ENCODE peak calls at places on chromosomes 5 and 9, in eight cellular contexts. D, V, E, U, H, X, N and T are unnamed samples.

GRCh38 chr9:85258823-85259370 is 482.9 kb downstream of the AGTPBP1 start:
- DNase-seq in D (peak; percentile 83), V (peak; percentile 25), E (no peak), U (peak; percentile 39), H (peak; percentile 60), X (no peak), N (peak; percentile 61), T (peak; percentile 86)

GRCh38 chr9:93821307-93821703 is 133.8 kb downstream of the BARX1 start:
- DNase-seq in D (no peak), V (no peak), E (no peak), U (no peak), H (no peak), X (no peak), N (no peak), T (no peak)

GRCh38 chr9:1647776-1648175 is 367.4 kb upstream of the SMARCA2 start:
- DNase-seq in D (no peak), V (no peak), E (no peak), U (no peak), H (no peak), X (no peak), N (no peak), T (no peak)

GRCh38 chr5:61333351-61334223 is 1.5 kb downstream of the ZSWIM6 start:
- DNase-seq in D (peak; percentile 63), V (peak; percentile 66), E (peak; percentile 73), U (no peak), H (no peak), X (peak; percentile 38), N (peak; percentile 53), T (peak; percentile 68)

GRCh38 chr5:151905639-151906038 is 19.0 kb downstream of the GLRA1 start:
- DNase-seq in D (no peak), V (no peak), E (no peak), U (no peak), H (no peak), X (no peak), N (peak; percentile 68), T (no peak)

GRCh38 chr9:93572636-93573035 is 3.7 kb upstream of the PHF2 start:
- DNase-seq in D (no peak), V (no peak), E (no peak), U (no peak), H (no peak), X (no peak), N (no peak), T (no peak)

GRCh38 chr5:142422426-142422825 is 97.6 kb upstream of the SPRY4 start:
- DNase-seq in D (no peak), V (no peak), E (no peak), U (no peak), H (no peak), X (no peak), N (no peak), T (no peak)

GRCh38 chr9:34072410-34072809 is 23.7 kb upstream of the UBAP2 start:
- DNase-seq in D (peak; percentile 33), V (peak; percentile 54), E (no peak), U (no peak), H (no peak), X (no peak), N (no peak), T (peak; percentile 3)

GRCh38 chr9:35448511-35448910 is 41.4 kb upstream of the RUSC2 start:
- DNase-seq in D (no peak), V (no peak), E (no peak), U (peak; percentile 24), H (no peak), X (no peak), N (no peak), T (no peak)

GRCh38 chr5:68180286-68181038 is 35.1 kb upstream of the PIK3R1 start:
- DNase-seq in D (peak; percentile 36), V (no peak), E (no peak), U (no peak), H (no peak), X (no peak), N (no peak), T (no peak)

GRCh38 chr5:117299940-117300339 is 725.3 kb upstream of the SEMA6A start:
- DNase-seq in D (no peak), V (no peak), E (no peak), U (no peak), H (no peak), X (no peak), N (no peak), T (no peak)

GRCh38 chr5:52684056-52684455 is 103.7 kb upstream of the ITGA1 start:
- DNase-seq in D (no peak), V (no peak), E (no peak), U (no peak), H (no peak), X (no peak), N (no peak), T (no peak)

GRCh38 chr9:89759563-89759962 is 154.8 kb downstream of the GADD45G start:
- DNase-seq in D (no peak), V (no peak), E (no peak), U (no peak), H (no peak), X (no peak), N (no peak), T (no peak)

GRCh38 chr5:95727764-95728191 is 3.4 kb upstream of the RHOBTB3 start:
- DNase-seq in D (peak; percentile 44), V (no peak), E (no peak), U (peak; percentile 18), H (no peak), X (no peak), N (no peak), T (no peak)

GRCh38 chr5:58460727-58461286 is 921 bp upstream of the PLK2 start:
- DNase-seq in D (peak; percentile 94), V (peak; percentile 93), E (peak; percentile 94), U (peak; percentile 64), H (peak; percentile 72), X (peak; percentile 90), N (peak; percentile 86), T (peak; percentile 94)

GRCh38 chr5:149317281-149318048 is 27.8 kb upstream of the GRPEL2 start:
- DNase-seq in D (peak; percentile 56), V (no peak), E (no peak), U (peak; percentile 52), H (peak; percentile 69), X (no peak), N (peak; percentile 65), T (peak; percentile 49)

GRCh38 chr5:139468421-139468931 is 2.3 kb upstream of the SMIM33 start:
- DNase-seq in D (no peak), V (peak; percentile 47), E (no peak), U (no peak), H (no peak), X (no peak), N (no peak), T (peak; percentile 47)

GRCh38 chr9:17219261-17219660 is 84.4 kb downstream of the CNTLN start:
- DNase-seq in D (no peak), V (no peak), E (no peak), U (no peak), H (peak; percentile 2), X (no peak), N (no peak), T (no peak)

DNA sequence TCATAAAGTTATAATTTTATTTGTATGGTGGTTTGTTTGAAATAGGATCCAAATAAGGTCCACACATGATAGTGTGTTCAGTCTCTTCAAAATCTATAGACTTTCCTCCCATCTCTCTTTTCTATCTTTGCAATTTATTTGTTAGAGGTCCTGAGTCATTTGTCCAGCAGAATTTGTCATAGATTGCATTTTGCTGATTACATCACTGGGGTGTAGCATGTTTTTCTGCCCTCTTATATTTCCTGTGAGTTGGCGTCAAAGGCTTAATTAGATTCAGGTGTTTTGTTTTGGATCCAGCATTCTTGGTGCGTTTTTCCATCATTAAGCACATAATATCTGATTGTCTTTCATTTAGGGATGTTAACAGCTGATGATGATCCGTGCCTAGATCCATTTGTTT is 15.0 kb downstream of the CYFIP2 start:
- DNase-seq in D (no peak), V (no peak), E (no peak), U (no peak), H (no peak), X (no peak), N (no peak), T (no peak)
- H3K4me1 ChIP-seq in D (no peaks in the 10 kb centered on the region), V (no peaks in the 10 kb centered on the region), E (no peaks in the 10 kb centered on the region), U (peaks cover 7% of the 10 kb centered on the region), H (no peaks in the 10 kb centered on the region), X (peaks cover 13% of the 10 kb centered on the region), N (no peaks in the 10 kb centered on the region), T (no peaks in the 10 kb centered on the region)

DNA sequence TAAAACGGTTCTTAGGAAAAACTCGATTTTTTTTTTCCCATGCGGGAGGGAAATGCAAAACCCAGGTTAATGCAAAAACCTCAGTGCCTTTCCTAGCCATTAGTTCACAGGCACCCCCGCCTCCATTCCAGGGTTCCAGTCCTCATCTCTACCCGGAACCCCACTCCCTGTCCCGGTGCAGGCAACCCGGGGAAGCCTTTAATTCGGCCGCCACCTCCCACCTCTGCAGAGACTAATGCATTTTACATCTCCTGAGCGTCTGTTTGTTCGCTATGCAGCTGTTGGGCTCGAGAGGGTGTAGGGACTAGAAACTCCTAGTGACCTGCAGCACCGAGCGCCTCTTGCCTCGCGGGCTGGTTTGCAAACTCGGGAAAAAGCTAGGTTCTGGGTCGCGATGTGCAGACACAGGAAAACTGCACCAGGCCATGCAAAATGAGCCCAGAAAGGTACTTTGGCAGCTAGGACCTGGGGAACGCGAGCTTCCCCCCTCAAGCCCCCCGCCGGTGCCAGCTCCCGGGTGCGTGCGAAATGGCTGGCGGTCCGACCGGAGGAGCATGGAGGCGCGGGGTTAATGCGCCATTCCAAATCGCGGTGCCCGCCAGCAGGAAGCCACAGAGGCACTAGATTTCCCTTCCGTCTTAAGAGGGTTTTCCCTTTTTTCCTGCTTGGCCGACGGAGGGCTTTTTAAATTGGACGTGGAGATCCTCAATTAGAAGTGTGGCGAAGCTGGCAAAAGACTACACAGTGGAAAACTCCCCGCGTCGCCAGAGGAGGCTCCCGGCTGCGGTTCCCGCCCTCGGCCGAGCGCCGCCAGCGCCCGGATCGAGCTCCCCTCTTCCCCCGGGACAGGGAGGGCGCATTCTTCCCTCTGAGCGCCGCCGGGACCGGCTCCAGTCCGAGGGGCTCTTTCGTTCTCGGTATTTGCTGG is 3.4 kb downstream of the GDNF start:
- DNase-seq in D (no peak), V (no peak), E (no peak), U (no peak), H (peak; percentile 28), X (no peak), N (no peak), T (peak; percentile 70)
- H3K27ac ChIP-seq in D (no peak overlapping the region), V (no peak overlapping the region), E (peak overlapping the region; percentile 85), U (no peak overlapping the region), H (peak overlapping the region; percentile 20), X (peak overlapping the region; percentile 87), N (peak overlapping the region; percentile 84), T (no peak overlapping the region)

DNA sequence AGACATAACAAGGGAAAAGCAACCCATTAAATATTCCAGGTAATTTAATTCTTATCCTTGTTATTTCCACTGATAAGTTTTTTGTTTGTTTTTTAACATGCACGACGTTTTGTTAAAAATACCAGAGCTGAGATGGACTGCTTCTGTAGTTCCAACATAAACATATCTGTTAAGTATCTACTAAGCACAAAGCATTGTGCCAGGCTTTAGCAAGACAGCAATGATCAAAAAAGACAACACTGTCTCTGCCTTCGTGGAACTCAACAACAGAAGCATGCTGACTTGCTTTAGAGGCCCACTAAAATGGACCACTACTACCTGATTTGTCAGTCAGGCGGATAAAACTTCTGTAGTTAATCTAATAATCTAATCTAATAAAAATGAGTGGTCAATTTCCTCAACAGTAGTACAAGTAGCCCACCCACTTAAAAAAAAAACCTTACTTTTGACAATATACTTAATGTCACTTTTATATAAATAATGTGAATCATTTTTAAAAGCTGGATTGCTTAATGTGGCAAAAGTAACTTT is 3.1 kb downstream of the RAB14 start:
- DNase-seq in D (no peak), V (no peak), E (no peak), U (no peak), H (no peak), X (no peak), N (no peak), T (no peak)
- H3K4me1 ChIP-seq in D (peaks cover 55% of the 10 kb centered on the region), V (peaks cover 68% of the 10 kb centered on the region), E (no peaks in the 10 kb centered on the region), U (peaks cover 80% of the 10 kb centered on the region), H (peaks cover 67% of the 10 kb centered on the region), X (peaks cover 35% of the 10 kb centered on the region), N (peaks cover 65% of the 10 kb centered on the region), T (peaks cover 25% of the 10 kb centered on the region)

GRCh38 chr5:147464211-147464610 is 45.7 kb downstream of the DPYSL3 start:
- DNase-seq in D (peak; percentile 71), V (no peak), E (no peak), U (peak; percentile 11), H (no peak), X (no peak), N (peak; percentile 69), T (peak; percentile 60)
- H3K27ac ChIP-seq in D (no peak overlapping the region), V (no peak overlapping the region), E (no peak overlapping the region), U (no peak overlapping the region), H (no peak overlapping the region), X (no peak overlapping the region), N (no peak overlapping the region), T (no peak overlapping the region)